ENCODE peak calls at places on chromosome 20, in five cellular contexts. F is CD4-positive, alpha-beta T cell; O is stimulated activated CD4-positive, alpha-beta T cell treated with anti-CD3 and anti-CD28 coated beads, Interleukin-1b, Interleukin-23, amount 100 ng/mL, for 1 hour; U is mucosa of descending colon; E is fibroblast of pulmonary artery. M is an unnamed sample.
A peak's percentile ranks its signal among the peaks of the same experiment; 100 is the strongest.

GRCh38 chr20:20448891-20449290 is 81.0 kb downstream of the INSM1 start:
- DNase-seq in O (no peak), F (no peak), E (no peak), U (no peak), M (no peak)

GRCh38 chr20:56451056-56451765 is 17.2 kb upstream of the RTF2 start:
- DNase-seq in O (no peak), U (no peak), E (no peak), F (no peak), M (no peak)

GRCh38 chr20:49821850-49822249 is 9.2 kb downstream of the SLC9A8 start:
- DNase-seq in E (peak; percentile 77), F (no peak), U (no peak), O (no peak), M (no peak)

GRCh38 chr20:6402026-6402425 is 279.2 kb upstream of the FERMT1 start:
- DNase-seq in F (no peak), E (no peak), O (no peak), U (no peak), M (no peak)

GRCh38 chr20:40331699-40332098 is 357.3 kb downstream of the MAFB start:
- DNase-seq in E (no peak), U (peak; percentile 53), O (no peak), F (no peak), M (no peak)

GRCh38 chr20:48153523-48153922 is 368.2 kb upstream of the SULF2 start:
- DNase-seq in F (no peak), U (no peak), O (no peak), E (peak; percentile 14), M (no peak)

GRCh38 chr20:618980-619379 is 8.9 kb upstream of the TCF15 start:
- DNase-seq in O (no peak), U (no peak), E (no peak), F (no peak), M (no peak)

GRCh38 chr20:51800769-51801219 is 1.5 kb downstream of the SALL4 start:
- DNase-seq in F (no peak), E (peak; percentile 7), U (no peak), O (no peak), M (no peak)

GRCh38 chr20:16220826-16221225 is 352.4 kb downstream of the KIF16B start:
- DNase-seq in F (no peak), E (no peak), O (no peak), U (no peak), M (no peak)

GRCh38 chr20:20699144-20699543 is 13.3 kb downstream of the RALGAPA2 start:
- DNase-seq in E (no peak), F (no peak), O (no peak), U (no peak), M (no peak)

GRCh38 chr20:61453219-61453618 is 201.2 kb downstream of the CDH4 start:
- DNase-seq in E (no peak), F (no peak), U (no peak), O (no peak), M (no peak)

GRCh38 chr20:20553534-20553933 is 158.9 kb downstream of the RALGAPA2 start:
- DNase-seq in F (no peak), U (no peak), E (no peak), O (no peak), M (no peak)

GRCh38 chr20:10761232-10761631 is 87.4 kb upstream of the JAG1 start:
- DNase-seq in O (no peak), E (peak; percentile 86), F (no peak), U (no peak), M (no peak)

GRCh38 chr20:11454966-11455799 is 462.5 kb upstream of the BTBD3 start:
- DNase-seq in F (no peak), O (no peak), E (peak; percentile 79), U (peak; percentile 30), M (no peak)

M was measured in T-helper 22 cell.